ENCODE peak calls at places on chromosome 6, in six cellular contexts. E is endothelial cell of umbilical vein, U is SK-N-SH, P is testis, T is SJSA1, S is upper lobe of right lung. C is an unnamed sample.
A peak's percentile ranks its signal among the peaks of the same experiment; 100 is the strongest.

GRCh38 chr6:32046450-32047083 is 8.4 kb downstream of the CYP21A2 start:
- DNase-seq in P (peak; percentile 25), S (no peak), E (no peak), T (no peak), U (peak; percentile 85), C (no peak)

GRCh38 chr6:33672808-33673207 is 38.7 kb downstream of the UQCC2 start:
- DNase-seq in S (no peak), E (peak; percentile 92), U (peak; percentile 65), T (peak; percentile 73), P (peak; percentile 80), C (peak; percentile 96)

GRCh38 chr6:73566954-73567591 is 46.2 kb upstream of the EEF1A1 start:
- DNase-seq in P (no peak), U (no peak), E (peak; percentile 32), S (peak; percentile 74), T (peak; percentile 73), C (peak; percentile 92)

GRCh38 chr6:168365422-168366165 is 46.0 kb upstream of the DACT2 start:
- DNase-seq in E (no peak), U (no peak), S (peak; percentile 36), P (no peak), T (no peak), C (no peak)

GRCh38 chr6:157110620-157111019 is 212.7 kb downstream of the TMEM242 start:
- DNase-seq in T (no peak), E (no peak), S (no peak), U (no peak), P (no peak), C (no peak)

GRCh38 chr6:27495386-27496135 is 22.7 kb upstream of the ZNF184 start:
- DNase-seq in S (no peak), U (peak; percentile 38), E (peak; percentile 58), P (peak; percentile 65), T (peak; percentile 97), C (no peak)

GRCh38 chr6:133099573-133099972 is 141.6 kb upstream of the EYA4 start:
- DNase-seq in P (no peak), E (peak; percentile 31), T (no peak), S (no peak), U (no peak), C (no peak)

GRCh38 chr6:87483929-87484328 is 11.2 kb downstream of the SLC35A1 start:
- DNase-seq in E (no peak), P (no peak), U (peak; percentile 12), T (peak; percentile 77), S (no peak), C (no peak)

GRCh38 chr6:36685926-36686667 is 7.6 kb downstream of the CDKN1A start:
- DNase-seq in P (no peak), T (no peak), U (no peak), E (no peak), S (no peak), C (no peak)

GRCh38 chr6:47631248-47632196 is 66.9 kb upstream of the ADGRF4 start:
- DNase-seq in E (peak; percentile 76), S (no peak), T (peak; percentile 54), P (no peak), U (peak; percentile 19), C (no peak)

GRCh38 chr6:170572704-170573466 is 11.6 kb downstream of the PDCD2 start:
- DNase-seq in E (no peak), U (no peak), P (no peak), T (no peak), S (no peak), C (no peak)

GRCh38 chr6:64489760-64490159 is 854.2 kb downstream of the PHF3 start:
- DNase-seq in E (no peak), S (no peak), T (no peak), P (no peak), U (no peak), C (no peak)

GRCh38 chr6:90463359-90463758 is 123.5 kb downstream of the MAP3K7 start:
- DNase-seq in T (no peak), P (no peak), S (no peak), U (no peak), E (no peak), C (no peak)

GRCh38 chr6:26295691-26296555 is 69.1 kb upstream of the BTN3A2 start:
- DNase-seq in E (peak; percentile 72), T (no peak), U (no peak), P (no peak), S (no peak), C (no peak)

GRCh38 chr6:37622639-37623038 is 75.0 kb downstream of the MDGA1 start:
- DNase-seq in E (no peak), S (no peak), U (no peak), T (no peak), P (no peak), C (no peak)

GRCh38 chr6:56624728-56625069 is 18.0 kb downstream of the DST start:
- DNase-seq in P (no peak), T (no peak), S (no peak), U (no peak), E (no peak), C (no peak)

GRCh38 chr6:3252369-3252768 is 6.4 kb upstream of the PSMG4 start:
- DNase-seq in S (no peak), T (no peak), U (no peak), E (no peak), P (no peak), C (no peak)

GRCh38 chr6:123908813-123909212 is 105.1 kb downstream of the NKAIN2 start:
- DNase-seq in T (no peak), P (no peak), S (no peak), E (no peak), U (no peak), C (no peak)

GRCh38 chr6:142838821-142839685 is 105.9 kb downstream of the HIVEP2 start:
- DNase-seq in P (no peak), E (peak; percentile 39), U (no peak), S (no peak), T (no peak), C (no peak)

GRCh38 chr6:133512410-133513016 is 271.4 kb downstream of the EYA4 start:
- DNase-seq in P (peak; percentile 71), T (peak; percentile 20), E (peak; percentile 60), S (no peak), U (peak; percentile 26), C (no peak)

GRCh38 chr6:103870970-103871369 is 988.7 kb downstream of the HACE1 start:
- DNase-seq in P (no peak), T (no peak), S (no peak), U (no peak), E (no peak), C (no peak)

GRCh38 chr6:30640481-30640880 is 6.5 kb upstream of the C6orf136 start:
- DNase-seq in E (no peak), U (no peak), T (no peak), S (no peak), P (no peak), C (no peak)

GRCh38 chr6:41750374-41750773 is 3.2 kb upstream of the PGC start:
- DNase-seq in P (no peak), U (no peak), E (no peak), T (no peak), S (no peak), C (no peak)

GRCh38 chr6:5995705-5996686 is 10.7 kb downstream of the NRN1 start:
- DNase-seq in S (peak; percentile 85), P (peak; percentile 46), U (peak; percentile 88), T (peak; percentile 62), E (peak; percentile 79), C (peak; percentile 92)

GRCh38 chr6:157982580-157983438 is 1.1 kb downstream of the SYNJ2 start:
- DNase-seq in P (peak; percentile 49), T (peak; percentile 23), E (peak; percentile 80), U (no peak), S (peak; percentile 22), C (no peak)

GRCh38 chr6:139231206-139231605 is 60.6 kb downstream of the TXLNB start:
- DNase-seq in P (no peak), T (no peak), E (no peak), S (no peak), U (no peak), C (no peak)

GRCh38 chr6:148671952-148672351 is 74.9 kb upstream of the UST start:
- DNase-seq in S (no peak), U (no peak), T (no peak), E (no peak), P (no peak), C (no peak)
- H3K9me3 ChIP-seq in S (peaks cover 13% of the 10 kb centered on the region), U (no peaks in the 10 kb centered on the region), T (peaks cover 13% of the 10 kb centered on the region), E (no peaks in the 10 kb centered on the region), P (no peaks in the 10 kb centered on the region), C (no peaks in the 10 kb centered on the region)

GRCh38 chr6:165272585-165272984 is 36.8 kb downstream of the C6orf118 start:
- DNase-seq in E (no peak), U (no peak), S (no peak), T (no peak), P (no peak), C (no peak)
- H3K4me3 ChIP-seq in E (no peak overlapping the region), U (no peak overlapping the region), S (no peak overlapping the region), T (no peak overlapping the region), P (no peak overlapping the region), C (no peak overlapping the region)

GRCh38 chr6:165365371-165365770 is 56.0 kb upstream of the C6orf118 start:
- DNase-seq in T (no peak), S (no peak), E (no peak), U (no peak), P (no peak), C (no peak)
- H3K9me3 ChIP-seq in T (no peaks in the 10 kb centered on the region), S (no peaks in the 10 kb centered on the region), E (no peaks in the 10 kb centered on the region), U (peaks cover 2% of the 10 kb centered on the region), P (no peaks in the 10 kb centered on the region), C (peaks cover 11% of the 10 kb centered on the region)

DNA sequence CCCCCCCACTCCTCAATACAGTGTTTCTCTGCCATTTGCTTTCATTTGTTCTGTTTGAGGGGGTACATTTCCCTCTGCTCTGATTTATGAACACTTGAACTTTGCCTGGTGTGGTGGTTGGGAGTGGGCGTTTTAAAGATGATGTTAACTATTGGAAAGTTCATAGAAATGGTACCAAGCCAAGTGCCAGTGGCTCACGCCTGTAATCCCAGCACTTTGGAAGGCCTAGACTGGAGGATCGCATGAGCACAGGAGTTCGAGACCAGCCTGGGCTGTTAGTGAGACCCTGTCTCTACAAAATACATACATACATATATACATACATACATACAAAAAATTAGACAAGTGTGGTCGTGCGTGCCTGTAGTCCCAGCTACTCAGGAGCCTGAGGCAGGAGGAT is 1.1 kb downstream of the RAB32 start:
- DNase-seq in U (no peak), T (peak; percentile 19), S (no peak), P (no peak), E (peak; percentile 16), C (no peak)
- H3K4me3 ChIP-seq in U (peak overlapping the region; percentile 81), T (peak overlapping the region; percentile 90), S (peak overlapping the region; percentile 88), P (peak overlapping the region; percentile 82), E (peak overlapping the region; percentile 95), C (peak overlapping the region; percentile 86)

C was measured in esophagus muscularis mucosa.